ENCODE peak calls at places on chromosomes 6 and 20, in ten cellular contexts. V is hepatocyte, B is dorsolateral prefrontal cortex, O is heart left ventricle, G is natural killer cell, L is astrocyte, H is OCI-LY7, S is fibroblast of lung, K is ascending aorta, E is right lobe of liver. X is an unnamed sample.

GRCh38 chr20:37406010-37406998 is 60.4 kb downstream of the SRC start:
- DNase-seq in O (no peak), E (no peak), L (no peak), G (no peak), K (no peak), S (peak; percentile 20), B (peak; percentile 49), H (peak; percentile 41), V (peak; percentile 77), X (peak; percentile 69)

GRCh38 chr6:48037946-48038345 is 73.1 kb downstream of the PTCHD4 start:
- DNase-seq in S (no peak), V (no peak), E (no peak), G (no peak), O (no peak), B (no peak), L (no peak), H (no peak), K (no peak), X (no peak)

GRCh38 chr6:159720708-159721107 is 6.6 kb upstream of the WTAP start:
- DNase-seq in E (no peak), B (no peak), K (no peak), G (no peak), H (peak; percentile 78), O (no peak), S (no peak), L (no peak), V (peak; percentile 67), X (no peak)

GRCh38 chr6:32940656-32941411 is at the start of gene HLA-DMB:
- DNase-seq in H (peak; percentile 91), V (peak; percentile 83), G (peak; percentile 31), B (peak; percentile 62), L (peak; percentile 53), O (peak; percentile 37), S (peak; percentile 64), E (no peak), K (peak; percentile 84), X (peak; percentile 61)

GRCh38 chr6:15511248-15512125 is 151.3 kb downstream of the DTNBP1 start:
- DNase-seq in K (no peak), B (no peak), V (no peak), O (peak; percentile 92), E (peak; percentile 88), L (no peak), S (no peak), H (no peak), G (no peak), X (no peak)

GRCh38 chr6:3037578-3038365 is 30.5 kb upstream of the RIPK1 start:
- DNase-seq in E (no peak), L (no peak), S (no peak), K (no peak), B (no peak), V (no peak), O (no peak), H (no peak), G (no peak), X (no peak)

GRCh38 chr6:116266803-116267202 is 12.9 kb downstream of the TSPYL1 start:
- DNase-seq in L (no peak), V (no peak), K (no peak), O (no peak), E (no peak), G (no peak), H (no peak), S (no peak), B (no peak), X (no peak)

GRCh38 chr6:140475086-140475485 is 1100.6 kb upstream of the CITED2 start:
- DNase-seq in S (peak; percentile 61), G (no peak), O (no peak), K (no peak), E (no peak), H (no peak), V (no peak), L (peak; percentile 32), B (no peak), X (no peak)

GRCh38 chr6:134911532-134911931 is 38.4 kb downstream of the ALDH8A1 start:
- DNase-seq in G (no peak), H (no peak), V (no peak), B (no peak), O (no peak), S (peak; percentile 93), K (no peak), E (no peak), L (peak; percentile 92), X (no peak)

GRCh38 chr6:40910260-40910893 is 128.6 kb downstream of the UNC5CL start:
- DNase-seq in L (no peak), K (no peak), B (no peak), G (no peak), S (no peak), E (no peak), V (no peak), O (no peak), H (no peak), X (no peak)

GRCh38 chr6:107965746-107966145 is 7.7 kb upstream of the SEC63 start:
- DNase-seq in V (no peak), S (peak; percentile 35), O (no peak), H (no peak), K (no peak), L (peak; percentile 23), B (no peak), G (no peak), E (no peak), X (no peak)
- TF ChIP-seq CTCF in V (no peak), S (no peak), O (no peak), H (no peak), K (no peak), L (no peak), B (no peak), G (no peak), E (no peak), X (no peak)

GRCh38 chr6:165861226-165861625 is 198.2 kb upstream of the PDE10A start:
- DNase-seq in E (no peak), L (no peak), O (no peak), H (no peak), V (no peak), K (no peak), G (no peak), B (no peak), S (no peak), X (no peak)
- TF ChIP-seq CTCF in E (no peak), L (no peak), O (no peak), H (no peak), V (no peak), K (no peak), G (no peak), B (no peak), S (no peak), X (no peak)

DNA sequence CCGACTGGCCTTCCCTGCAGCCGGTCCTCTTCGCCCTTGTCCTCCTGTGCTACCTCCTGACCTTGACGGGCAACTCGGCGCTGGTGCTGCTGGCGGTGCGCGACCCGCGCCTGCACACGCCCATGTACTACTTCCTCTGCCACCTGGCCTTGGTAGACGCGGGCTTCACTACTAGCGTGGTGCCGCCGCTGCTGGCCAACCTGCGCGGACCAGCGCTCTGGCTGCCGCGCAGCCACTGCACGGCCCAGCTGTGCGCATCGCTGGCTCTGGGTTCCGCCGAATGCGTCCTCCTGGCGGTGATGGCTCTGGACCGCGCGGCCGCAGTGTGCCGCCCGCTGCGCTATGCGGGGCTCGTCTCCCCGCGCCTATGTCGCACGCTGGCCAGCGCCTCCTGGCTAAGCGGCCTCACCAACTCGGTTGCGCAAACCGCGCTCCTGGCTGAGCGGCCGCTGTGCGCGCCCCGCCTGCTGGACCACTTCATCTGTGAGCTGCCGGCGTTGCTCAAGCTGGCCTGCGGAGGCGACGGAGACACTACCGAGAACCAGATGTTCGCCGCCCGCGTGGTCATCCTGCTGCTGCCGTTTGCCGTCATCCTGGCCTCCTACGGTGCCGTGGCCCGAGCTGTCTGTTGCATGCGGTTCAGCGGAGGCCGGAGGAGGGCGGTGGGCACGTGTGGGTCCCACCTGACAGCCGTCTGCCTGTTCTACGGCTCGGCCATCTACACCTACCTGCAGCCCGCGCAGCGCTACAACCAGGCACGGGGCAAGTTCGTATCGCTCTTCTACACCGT is 6.1 kb downstream of the UBD start:
- DNase-seq in E (no peak), V (peak; percentile 88), K (no peak), H (no peak), B (peak; percentile 17), G (no peak), S (peak; percentile 30), L (peak; percentile 9), O (peak; percentile 79), X (no peak)
- TF ChIP-seq CTCF in E (no peak), V (peak; percentile 35), K (no peak), H (no peak), B (no peak), G (no peak), S (no peak), L (no peak), O (no peak), X (no peak)

DNA sequence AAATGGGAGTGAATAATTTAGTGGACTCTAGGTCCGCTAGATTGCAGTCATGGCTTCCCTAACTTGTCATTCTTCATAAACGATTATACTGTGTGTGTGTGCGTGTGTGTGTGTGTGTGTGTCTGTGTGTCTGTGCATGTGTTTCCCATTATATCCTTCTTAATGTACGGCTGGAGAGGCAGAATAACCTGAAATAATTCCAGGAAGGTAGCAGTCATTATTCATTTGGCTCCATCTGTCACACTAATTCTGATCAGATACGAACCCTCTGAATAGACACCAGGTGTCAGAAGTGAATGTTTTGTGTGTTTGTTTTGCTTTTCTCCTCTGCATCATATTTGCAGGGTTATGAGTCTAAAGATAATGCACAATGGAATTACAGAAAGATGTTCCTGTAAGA is 372.9 kb downstream of the DOK5 start:
- DNase-seq in O (no peak), E (no peak), L (no peak), B (no peak), K (no peak), G (no peak), V (no peak), S (no peak), H (no peak), X (no peak)
- TF ChIP-seq CTCF in O (no peak), E (no peak), L (no peak), B (no peak), K (no peak), G (no peak), V (no peak), S (no peak), H (no peak), X (no peak)

GRCh38 chr6:105644073-105644489 is 241.2 kb upstream of the PREP start:
- DNase-seq in K (no peak), E (no peak), O (no peak), V (no peak), S (peak; percentile 5), L (no peak), G (no peak), B (no peak), H (no peak), X (no peak)
- TF ChIP-seq CTCF in K (no peak), E (no peak), O (no peak), V (peak; percentile 7), S (no peak), L (no peak), G (no peak), B (no peak), H (no peak), X (no peak)